ENCODE peak calls at places on chromosome 20, in six cellular contexts. U, B, C, T, S and E are unnamed samples. For H3K27me3, the result is how much of the 10 kb centered on the place peaks cover.

GRCh38 chr20:43862438-43862837 is 52.2 kb upstream of the TOX2 start:
- DNase-seq in B (no peak), U (no peak), T (no peak), C (no peak), S (no peak), E (no peak)

GRCh38 chr20:48471734-48472408 is 355.9 kb downstream of the PREX1 start:
- DNase-seq in C (no peak), U (no peak), B (no peak), S (no peak), T (no peak), E (no peak)

GRCh38 chr20:50304501-50304856 is 113.8 kb downstream of the CEBPB start:
- DNase-seq in U (peak), T (no peak), C (peak), B (peak), S (no peak), E (no peak)

GRCh38 chr20:43824699-43825402 is 89.8 kb upstream of the TOX2 start:
- DNase-seq in B (peak), C (peak), T (peak), S (peak), U (peak), E (no peak)

GRCh38 chr20:22916121-22916842 is 118.8 kb upstream of the SSTR4 start:
- DNase-seq in T (no peak), U (no peak), C (no peak), S (no peak), B (no peak), E (no peak)

GRCh38 chr20:40562031-40562430 is 127.0 kb downstream of the MAFB start:
- DNase-seq in B (peak), T (no peak), S (peak), U (no peak), C (peak), E (no peak)

GRCh38 chr20:37378420-37378784 is 32.5 kb downstream of the SRC start:
- DNase-seq in C (no peak), U (no peak), B (no peak), S (no peak), T (no peak), E (no peak)

GRCh38 chr20:24609757-24610156 is 140.3 kb downstream of the SYNDIG1 start:
- DNase-seq in S (no peak), U (no peak), B (no peak), T (no peak), C (no peak), E (no peak)

GRCh38 chr20:31667315-31668285 is 29.9 kb downstream of the COX4I2 start:
- DNase-seq in T (no peak), U (no peak), B (no peak), S (no peak), C (no peak), E (no peak)

GRCh38 chr20:51404297-51405060 is 138.0 kb downstream of the NFATC2 start:
- DNase-seq in C (no peak), U (peak), T (no peak), S (no peak), B (peak), E (peak)

GRCh38 chr20:45592574-45593189 is 13.6 kb upstream of the WFDC8 start:
- DNase-seq in C (no peak), S (peak), B (peak), U (no peak), T (peak), E (no peak)

GRCh38 chr20:44364780-44365179 is 9.3 kb downstream of the HNF4A start:
- DNase-seq in B (no peak), T (no peak), S (no peak), C (no peak), U (no peak), E (no peak)

GRCh38 chr20:35199696-35200095 is 26.8 kb upstream of the MMP24 start:
- DNase-seq in S (no peak), C (no peak), T (no peak), B (no peak), U (no peak), E (no peak)

GRCh38 chr20:34915131-34915530 is 38.7 kb downstream of the ACSS2 start:
- DNase-seq in B (no peak), C (no peak), U (no peak), T (no peak), S (no peak), E (no peak)

GRCh38 chr20:36120991-36121390 is 33.5 kb upstream of the EPB41L1 start:
- DNase-seq in U (no peak), T (no peak), B (no peak), S (no peak), C (no peak), E (no peak)

GRCh38 chr20:1577906-1578305 is 20.4 kb upstream of the SIRPD start:
- DNase-seq in C (no peak), S (no peak), B (no peak), T (no peak), U (no peak), E (no peak)

GRCh38 chr20:51803157-51803854 is 985 bp upstream of the SALL4 start:
- DNase-seq in C (no peak), B (no peak), T (no peak), U (no peak), S (peak), E (no peak)

GRCh38 chr20:43726811-43727338 is at the start of gene GTSF1L:
- DNase-seq in C (no peak), T (no peak), U (no peak), B (no peak), S (no peak), E (no peak)

GRCh38 chr20:13930246-13930645 is 60.2 kb downstream of the SEL1L2 start:
- DNase-seq in C (no peak), T (no peak), U (no peak), S (peak), B (no peak), E (no peak)

GRCh38 chr20:48769111-48769879 is 58.5 kb downstream of the PREX1 start:
- DNase-seq in C (no peak), B (no peak), U (peak), T (no peak), S (no peak), E (peak)

GRCh38 chr20:38435555-38435939 is 419 bp upstream of the SNHG17 start:
- DNase-seq in S (no peak), C (no peak), B (no peak), T (no peak), U (no peak), E (no peak)

GRCh38 chr20:48626226-48626937 is 201.4 kb downstream of the PREX1 start:
- DNase-seq in U (peak), B (no peak), T (no peak), S (no peak), C (no peak), E (no peak)

GRCh38 chr20:61900376-61901293 is 165.0 kb downstream of the TAF4 start:
- DNase-seq in T (no peak), U (peak), C (no peak), B (no peak), S (no peak), E (no peak)

GRCh38 chr20:32479697-32480140 is 105.4 kb downstream of the NOL4L start:
- DNase-seq in B (peak), S (no peak), T (no peak), C (no peak), U (peak), E (no peak)

GRCh38 chr20:51014797-51015722 is 7.8 kb downstream of the KCNG1 start:
- DNase-seq in C (peak), T (peak), U (peak), S (no peak), B (peak), E (no peak)

GRCh38 chr20:8005033-8005432 is 14.5 kb downstream of the TMX4 start:
- DNase-seq in C (no peak), T (no peak), B (no peak), U (no peak), S (no peak), E (no peak)

GRCh38 chr20:37615507-37616425 is 78.1 kb upstream of the CTNNBL1 start:
- DNase-seq in T (peak), B (no peak), S (no peak), U (no peak), C (peak), E (no peak)

GRCh38 chr20:61733891-61734732 is 331.6 kb downstream of the TAF4 start:
- DNase-seq in B (no peak), C (no peak), U (peak), T (no peak), S (no peak), E (no peak)

GRCh38 chr20:58652606-58653303 is 1.7 kb downstream of the STX16 start:
- DNase-seq in S (no peak), T (no peak), C (peak), B (no peak), U (no peak), E (no peak)

GRCh38 chr20:44295995-44296394 is 15.0 kb downstream of the FITM2 start:
- DNase-seq in S (no peak), C (no peak), B (peak), U (no peak), T (peak), E (no peak)

GRCh38 chr20:59438201-59438600 is 137.8 kb downstream of the EDN3 start:
- DNase-seq in S (peak), C (no peak), B (no peak), T (no peak), U (no peak), E (no peak)

GRCh38 chr20:10433014-10433622 is 904 bp downstream of the MKKS start:
- DNase-seq in U (peak), S (no peak), T (no peak), B (peak), C (no peak), E (no peak)

GRCh38 chr20:10433623-10434466 is at the start of gene MKKS:
- DNase-seq in B (peak), U (peak), C (peak), T (peak), S (peak), E (peak)

GRCh38 chr20:10434832-10435812 is at the start of gene SLX4IP:
- DNase-seq in B (peak), U (peak), S (peak), C (peak), T (peak), E (peak)

GRCh38 chr20:10436053-10436699 is 1.1 kb downstream of the SLX4IP start:
- DNase-seq in T (no peak), C (no peak), B (no peak), S (no peak), U (peak), E (no peak)

DNA sequence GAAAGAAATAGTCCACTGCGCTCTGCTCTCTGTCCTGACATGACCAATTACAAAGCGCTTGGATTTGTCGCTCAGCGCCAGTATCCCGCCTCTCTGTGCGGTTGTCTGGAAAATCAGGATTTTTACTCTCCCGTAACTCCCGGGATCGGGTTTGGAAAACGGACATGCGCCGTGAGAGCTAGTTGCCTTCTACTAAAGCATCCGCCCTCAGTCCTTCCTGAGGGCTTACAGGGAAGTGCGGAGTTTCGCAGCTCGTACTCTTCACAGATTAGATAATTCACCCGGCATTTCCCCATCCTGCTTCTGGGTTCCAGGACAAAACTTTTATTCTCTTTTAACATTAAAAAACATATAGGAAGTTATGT is 427 bp upstream of the MKKS start:
- DNase-seq in C (peak), S (peak), T (peak), B (peak), U (peak), E (peak)
- TF ChIP-seq CTCF in C (no peak), S (no peak), T (no peak), B (no peak), U (no peak), E (no peak)

DNA sequence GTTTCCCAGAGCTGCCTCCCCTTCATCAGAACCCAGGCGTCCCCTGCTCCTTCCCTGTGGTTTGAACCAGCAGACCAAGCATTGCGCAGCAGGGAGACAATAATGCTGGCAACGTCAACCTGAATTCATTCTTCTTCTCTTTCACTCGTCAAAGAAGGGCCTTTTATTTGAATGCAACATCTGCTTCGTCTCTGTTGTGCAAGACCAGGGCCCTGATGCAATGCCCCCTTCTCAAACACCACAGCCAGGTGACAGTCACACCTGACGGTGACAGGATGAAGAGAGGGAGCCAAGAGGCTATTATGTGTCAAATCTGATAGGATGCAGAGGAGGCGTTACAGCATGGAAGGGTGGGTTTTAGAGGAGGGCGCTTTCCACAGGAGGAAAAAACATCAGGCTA is 8.0 kb downstream of the INSM1 start:
- DNase-seq in S (no peak), U (no peak), C (no peak), B (no peak), T (no peak), E (no peak)
- H3K27me3 ChIP-seq in S (under half), U (under half), C (under half), B (under half), T (half or more), E (under half)

GRCh38 chr20:2663887-2664719 is at the start of gene IDH3B:
- DNase-seq in B (peak), T (peak), U (peak), C (peak), S (peak), E (peak)
- TF ChIP-seq CTCF in B (no peak), T (no peak), U (no peak), C (no peak), S (no peak), E (no peak)

GRCh38 chr20:56637576-56637975 is 8.5 kb downstream of the TFAP2C start:
- DNase-seq in B (no peak), T (no peak), C (no peak), S (no peak), U (no peak), E (no peak)
- H3K27me3 ChIP-seq in B (under half), T (half or more), C (under half), S (under half), U (under half), E (under half)

DNA sequence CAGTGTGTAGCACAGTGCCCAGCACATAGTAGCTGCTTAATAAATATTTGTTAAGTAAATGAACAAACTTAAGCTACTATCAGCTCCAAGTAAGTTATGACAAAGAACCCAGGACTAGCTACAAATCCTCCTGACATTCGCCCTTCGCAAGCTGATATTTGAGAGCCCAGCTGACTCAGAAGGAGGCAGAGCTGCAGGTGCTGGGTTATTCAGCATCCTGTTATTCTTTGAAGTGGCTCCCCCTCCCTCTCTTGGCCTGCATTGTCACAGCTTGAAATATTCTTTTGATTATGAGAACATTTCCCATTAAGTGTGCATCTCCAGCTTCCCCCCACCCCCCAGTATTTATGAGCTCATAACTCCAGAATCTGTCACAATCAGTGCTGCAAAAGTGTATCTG is 78.8 kb upstream of the RALY start:
- DNase-seq in U (no peak), B (no peak), C (no peak), S (peak), T (no peak), E (no peak)
- TF ChIP-seq CTCF in U (no peak), B (no peak), C (no peak), S (peak), T (peak), E (peak)

DNA sequence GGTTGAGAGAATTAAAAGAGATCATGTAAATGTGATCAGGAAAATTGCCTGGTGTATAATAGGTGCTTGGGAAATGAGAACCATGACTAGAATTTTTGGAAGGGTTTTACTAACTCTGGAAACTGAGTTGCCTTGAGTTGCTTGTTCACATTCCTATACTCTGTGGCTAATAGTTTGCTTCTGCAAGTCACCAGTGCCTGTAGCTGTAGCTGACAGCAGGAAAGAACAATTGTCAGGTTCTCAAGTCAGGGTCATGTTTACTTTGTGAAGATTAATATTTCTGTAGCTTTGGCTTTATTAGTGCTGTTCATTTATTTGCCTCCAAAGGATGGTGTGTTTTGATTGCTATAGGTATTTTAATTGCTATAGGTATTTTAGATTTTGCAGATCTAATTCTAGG is 86.5 kb downstream of the EYA2 start:
- DNase-seq in T (no peak), U (no peak), S (peak), C (no peak), B (no peak), E (no peak)
- H3K27me3 ChIP-seq in T (under half), U (under half), S (under half), C (under half), B (under half), E (under half)

DNA sequence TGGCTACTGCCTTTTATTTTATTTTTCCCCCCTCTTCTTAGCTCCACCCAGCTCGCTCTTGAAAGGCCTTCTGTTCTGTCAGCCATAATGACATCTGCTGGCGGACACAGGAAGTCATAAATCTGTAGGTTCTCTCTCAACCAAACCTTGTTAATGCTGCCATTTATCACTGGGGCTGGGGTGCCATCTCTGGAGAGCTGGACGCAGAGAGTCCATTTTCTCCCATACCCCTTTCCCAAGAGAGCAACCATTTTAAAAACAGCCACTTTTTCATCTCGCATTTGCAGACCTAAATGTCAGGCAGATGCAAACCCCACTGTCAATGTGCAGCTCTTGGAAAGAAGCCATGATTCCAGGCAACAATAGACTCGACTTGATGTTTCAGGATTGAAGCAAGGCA is 13.0 kb upstream of the TSHZ2 start:
- DNase-seq in S (no peak), T (no peak), U (no peak), C (peak), B (no peak), E (no peak)
- TF ChIP-seq CTCF in S (no peak), T (peak), U (no peak), C (peak), B (no peak), E (no peak)

GRCh38 chr20:63326314-63327228 is 33.6 kb downstream of the COL20A1 start:
- DNase-seq in B (no peak), U (no peak), S (no peak), T (no peak), C (no peak), E (no peak)
- H3K27me3 ChIP-seq in B (under half), U (under half), S (under half), T (under half), C (under half), E (under half)

GRCh38 chr20:18405826-18406225 is 61.0 kb downstream of the DZANK1 start:
- DNase-seq in B (no peak), C (no peak), U (no peak), S (no peak), T (no peak), E (no peak)
- TF ChIP-seq CTCF in B (no peak), C (no peak), U (no peak), S (no peak), T (no peak), E (no peak)